ENCODE peak calls at places on chromosomes 13 and 19, in four cellular contexts. S, A, J and N are unnamed samples.

GRCh38 chr13:75803982-75804381 is 167.9 kb downstream of the LMO7 start:
- DNase-seq in J (no peak), A (no peak), S (no peak), N (no peak)

GRCh38 chr13:59790626-59791025 is 373.1 kb downstream of the DIAPH3 start:
- DNase-seq in J (no peak), S (no peak), A (no peak), N (no peak)

GRCh38 chr19:15532779-15533521 is 24.6 kb downstream of the CYP4F22 start:
- DNase-seq in A (no peak), S (no peak), J (no peak), N (no peak)

GRCh38 chr19:6866646-6867255 is 20.6 kb upstream of the ADGRE1 start:
- DNase-seq in S (no peak), A (no peak), J (no peak), N (no peak)

GRCh38 chr19:52689804-52690394 is 44.9 kb downstream of the ZNF611 start:
- DNase-seq in J (peak), S (peak), A (peak), N (peak)

GRCh38 chr19:46902402-46902766 is 41.6 kb downstream of the ARHGAP35 start:
- DNase-seq in S (no peak), A (peak), J (no peak), N (no peak)

GRCh38 chr19:36577271-36577996 is 4.3 kb upstream of the ZNF529 start:
- DNase-seq in A (no peak), J (no peak), S (no peak), N (no peak)

GRCh38 chr19:16586477-16586871 is 14.3 kb upstream of the SLC35E1 start:
- DNase-seq in S (no peak), A (no peak), J (no peak), N (no peak)

GRCh38 chr19:10461047-10461949 is 41.0 kb downstream of the PDE4A start:
- DNase-seq in A (peak), J (peak), S (peak), N (peak)

GRCh38 chr13:110616103-110617101 is 1.1 kb downstream of the NAXD start:
- DNase-seq in S (no peak), J (peak), A (peak), N (peak)

GRCh38 chr19:11457115-11457514 is 21.7 kb downstream of the PRKCSH start:
- DNase-seq in J (no peak), S (no peak), A (no peak), N (no peak)

GRCh38 chr19:4191044-4191443 is 8.6 kb downstream of the ANKRD24 start:
- DNase-seq in S (no peak), J (no peak), A (no peak), N (no peak)

GRCh38 chr13:40981361-40981760 is 37.8 kb downstream of the ELF1 start:
- DNase-seq in J (no peak), S (no peak), A (no peak), N (no peak)

GRCh38 chr13:100128838-100129237 is 39.9 kb downstream of the PCCA start:
- DNase-seq in S (no peak), A (no peak), J (no peak), N (no peak)

GRCh38 chr13:40343550-40344269 is 322.7 kb downstream of the FOXO1 start:
- DNase-seq in J (no peak), A (no peak), S (no peak), N (no peak)

GRCh38 chr13:33931397-33931987 is 113.5 kb downstream of the RFC3 start:
- DNase-seq in S (no peak), A (peak), J (peak), N (no peak)